ENCODE peak calls at places on chromosomes 2 and 18, in four cellular contexts. O is stomach, L is retinal pigment epithelial cell, U is cardiac muscle cell. P is an unnamed sample.

GRCh38 chr2:144694456-144694855 is 174.5 kb upstream of the ZEB2 start:
- DNase-seq in O (no peak), U (no peak), L (no peak), P (no peak)

GRCh38 chr2:215105607-215106354 is 32.6 kb downstream of the ABCA12 start:
- DNase-seq in O (no peak), L (no peak), U (no peak), P (peak)

GRCh38 chr2:64767670-64768425 is 114.1 kb upstream of the SERTAD2 start:
- DNase-seq in L (peak), O (peak), U (peak), P (peak)

GRCh38 chr2:128016620-128017019 is 11.2 kb downstream of the SAP130 start:
- DNase-seq in L (no peak), O (no peak), U (no peak), P (no peak)

GRCh38 chr2:85777441-85777861 is 23.7 kb downstream of the ATOH8 start:
- DNase-seq in O (no peak), L (no peak), U (no peak), P (no peak)

GRCh38 chr2:215280326-215280725 is 31.5 kb upstream of the ATIC start:
- DNase-seq in L (no peak), O (no peak), U (no peak), P (no peak)

GRCh38 chr2:16664052-16664731 is 1.4 kb downstream of the CYRIA start:
- DNase-seq in L (no peak), U (peak), O (no peak), P (no peak)

GRCh38 chr2:3789246-3789645 is 85.9 kb downstream of the DCDC2C start:
- DNase-seq in L (no peak), O (no peak), U (no peak), P (no peak)

GRCh38 chr2:73759904-73760303 is 20.0 kb downstream of the DUSP11 start:
- DNase-seq in U (no peak), L (no peak), O (no peak), P (no peak)

GRCh38 chr2:109349555-109350430 is 220.8 kb downstream of the SH3RF3 start:
- DNase-seq in L (no peak), O (peak), U (peak), P (no peak)

GRCh38 chr18:29002747-29003146 is 825.8 kb upstream of the CDH2 start:
- DNase-seq in O (no peak), U (no peak), L (no peak), P (no peak)

GRCh38 chr2:147440694-147441093 is 404.1 kb upstream of the ACVR2A start:
- DNase-seq in L (no peak), U (no peak), O (no peak), P (no peak)

GRCh38 chr2:46872876-46873631 is 42.6 kb downstream of the MCFD2 start:
- DNase-seq in O (no peak), L (no peak), U (no peak), P (no peak)

GRCh38 chr2:209499071-209499470 is 75.2 kb downstream of the MAP2 start:
- DNase-seq in U (no peak), O (no peak), L (no peak), P (no peak)

GRCh38 chr2:134124047-134124753 is 129.7 kb upstream of the MGAT5 start:
- DNase-seq in O (peak), L (no peak), U (peak), P (no peak)

GRCh38 chr2:145547620-145548019 is 1027.7 kb upstream of the ZEB2 start:
- DNase-seq in L (no peak), O (no peak), U (no peak), P (no peak)

GRCh38 chr18:62329676-62330454 is 4.8 kb downstream of the TNFRSF11A start:
- DNase-seq in O (peak), U (peak), L (no peak), P (no peak)

GRCh38 chr2:17252258-17252657 is 266.0 kb downstream of the RAD51AP2 start:
- DNase-seq in U (no peak), L (no peak), O (no peak), P (no peak)

GRCh38 chr2:25711641-25712369 is 38.4 kb upstream of the DTNB start:
- DNase-seq in O (no peak), U (peak), L (peak), P (no peak)

GRCh38 chr18:30234755-30235154 is 807.8 kb downstream of the DSC3 start:
- DNase-seq in O (no peak), L (no peak), U (peak), P (no peak)

GRCh38 chr2:31390324-31390723 is 24.2 kb downstream of the XDH start:
- DNase-seq in L (no peak), U (no peak), O (no peak), P (no peak)

GRCh38 chr2:74087696-74088095 is 60.0 kb downstream of the BOLA3 start:
- DNase-seq in L (no peak), U (no peak), O (no peak), P (no peak)

GRCh38 chr2:10330700-10331032 is 28.0 kb downstream of the HPCAL1 start:
- DNase-seq in O (no peak), L (no peak), U (no peak), P (no peak)
- H3K4me3 ChIP-seq in O (peak), L (no peak), U (no peak), P (peak)

GRCh38 chr18:78641689-78642231 is 337.9 kb upstream of the SALL3 start:
- DNase-seq in L (no peak), O (no peak), U (no peak), P (no peak)
- TF ChIP-seq CTCF in L (no peak), O (no peak), U (no peak), P (no peak)

GRCh38 chr2:237596518-237596855 is 6.0 kb upstream of the RAB17 start:
- DNase-seq in L (no peak), O (no peak), U (no peak), P (no peak)
- H3K4me3 ChIP-seq in L (no peak), O (no peak), U (no peak), P (no peak)

GRCh38 chr2:185979546-185980071 is 241.0 kb downstream of the FSIP2 start:
- DNase-seq in L (no peak), O (no peak), U (no peak), P (no peak)
- TF ChIP-seq CTCF in L (no peak), O (no peak), U (no peak), P (peak)

GRCh38 chr2:88754585-88755305 is 63.3 kb downstream of the RPIA start:
- DNase-seq in U (no peak), O (no peak), L (no peak), P (no peak)
- H3K4me3 ChIP-seq in U (no peak), O (no peak), L (no peak), P (no peak)

DNA sequence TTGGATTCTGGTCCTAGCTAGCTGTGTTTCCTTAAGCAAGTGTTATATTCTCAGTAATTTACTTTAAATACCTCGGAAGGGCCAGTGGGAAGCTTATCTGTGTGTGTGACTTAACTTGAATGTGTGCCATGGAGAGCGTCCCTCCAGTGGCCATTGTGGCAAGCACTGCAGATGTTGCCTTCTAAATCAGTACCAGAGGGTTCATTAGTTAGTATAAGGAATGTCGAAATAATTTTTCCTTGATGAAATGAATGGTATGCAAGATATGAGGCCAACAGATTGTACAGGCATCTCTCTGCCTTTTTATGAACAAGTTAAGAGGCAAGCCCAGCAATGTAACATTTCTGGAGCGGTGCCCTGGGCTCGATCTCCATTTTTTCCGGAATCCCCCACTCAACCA is 52.0 kb downstream of the FBXO36 start:
- DNase-seq in L (peak), U (peak), O (no peak), P (no peak)
- TF ChIP-seq CTCF in L (peak), U (peak), O (no peak), P (peak)

DNA sequence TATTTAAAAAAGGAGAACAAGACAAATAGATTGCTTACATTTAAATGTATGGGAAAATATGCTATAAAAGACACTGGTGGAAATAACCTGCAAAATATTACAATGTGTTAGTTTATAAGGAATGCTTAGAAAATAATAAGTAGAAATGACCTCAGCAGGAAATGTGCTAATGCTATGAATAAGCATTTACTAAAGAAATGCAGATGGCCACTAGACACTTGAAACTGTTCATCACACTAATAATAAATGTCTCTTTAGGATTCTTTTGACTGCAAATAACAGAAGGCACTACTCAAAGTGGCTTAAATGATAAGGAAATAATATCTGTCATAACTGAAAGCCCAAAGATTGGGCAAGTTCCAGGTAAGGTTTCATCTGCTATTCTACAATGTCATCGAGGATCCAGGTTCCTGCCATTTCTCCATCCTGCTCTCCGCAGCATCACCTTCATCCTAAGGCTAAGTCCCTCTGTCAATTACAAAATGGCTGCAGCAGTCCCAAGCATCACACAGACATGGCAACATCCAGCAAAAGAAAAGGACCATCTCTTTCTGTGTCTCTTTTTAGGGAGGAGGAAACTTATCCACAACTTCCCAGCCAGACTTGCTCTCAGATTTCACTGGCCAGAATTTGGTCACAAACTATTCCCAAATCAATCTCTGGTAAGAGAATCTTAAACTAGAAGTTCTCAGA is 21.9 kb downstream of the METTL8 start:
- DNase-seq in U (no peak), O (no peak), L (no peak), P (no peak)
- H3K4me3 ChIP-seq in U (no peak), O (no peak), L (no peak), P (no peak)

DNA sequence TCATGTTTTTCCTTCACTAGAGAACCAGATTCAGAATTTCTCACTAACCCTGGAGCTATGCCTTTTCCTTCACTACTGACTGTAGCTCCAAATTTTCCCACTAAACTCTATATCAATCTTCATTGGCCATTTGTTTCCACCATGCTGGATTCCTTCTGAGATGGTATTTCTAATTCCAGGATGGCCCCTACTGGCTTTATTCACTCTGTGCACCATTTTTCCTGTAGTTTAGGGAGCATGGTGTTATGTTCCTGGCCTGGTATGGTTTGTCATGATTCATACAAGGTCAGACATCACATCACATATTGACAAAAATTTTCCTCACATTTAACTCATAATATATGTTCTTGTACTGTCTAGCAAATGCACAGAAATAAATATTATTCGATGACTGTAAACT is 229.2 kb upstream of the TFPI start:
- DNase-seq in L (no peak), U (no peak), O (no peak), P (no peak)
- TF ChIP-seq CTCF in L (no peak), U (no peak), O (no peak), P (no peak)

GRCh38 chr2:44945676-44946427 is 4.3 kb downstream of the SIX3 start:
- DNase-seq in L (no peak), O (no peak), U (no peak), P (no peak)

GRCh38 chr2:44943031-44943692 is 1.7 kb downstream of the SIX3 start:
- DNase-seq in L (no peak), O (no peak), U (no peak), P (no peak)

GRCh38 chr2:44944952-44945612 is 3.6 kb downstream of the SIX3 start:
- DNase-seq in L (no peak), O (no peak), U (no peak), P (no peak)

GRCh38 chr2:44943693-44944101 is 2.2 kb downstream of the SIX3 start:
- DNase-seq in L (no peak), O (no peak), U (no peak), P (no peak)

GRCh38 chr2:44944102-44944951 is 2.8 kb downstream of the SIX3 start:
- DNase-seq in O (no peak), L (no peak), U (no peak), P (no peak)
- H3K4me3 ChIP-seq in O (peak), L (peak), U (no peak), P (no peak)

P was measured in epithelial cell of proximal tubule.